ENCODE peak calls at places on chromosomes 11 and 22, in ten cellular contexts. One of them, this sample, is unnamed.
A peak's percentile ranks its signal among the peaks of the same experiment; 100 is the strongest.

GRCh38 chr11:18253222-18253621 is 4.8 kb upstream of the SAA2 start:
- DNase-seq in NCI-H774: no peak
- DNase-seq in activated CD4-positive, CD25-positive, alpha-beta regulatory T cell treated with anti-CD3 and anti-CD28 coated beads, Interleukin-2, amount 50 U/mL, for 16 hours: no peak
- DNase-seq in SK-MEL-5: no peak
- DNase-seq in putamen: no peak
- DNase-seq in caudate nucleus: no peak
- DNase-seq in NAMALWA: no peak
- DNase-seq in heart right ventricle: no peak
- DNase-seq in WTC11: no peak
- DNase-seq in iris pigment epithelial cell: peak; percentile 18
- DNase-seq in this sample: no peak

GRCh38 chr11:27205269-27205668 is 157.7 kb downstream of the CCDC34 start:
- DNase-seq in putamen: no peak
- DNase-seq in NAMALWA: no peak
- DNase-seq in activated CD4-positive, CD25-positive, alpha-beta regulatory T cell treated with anti-CD3 and anti-CD28 coated beads, Interleukin-2, amount 50 U/mL, for 16 hours: no peak
- DNase-seq in WTC11: no peak
- DNase-seq in NCI-H774: no peak
- DNase-seq in iris pigment epithelial cell: no peak
- DNase-seq in caudate nucleus: no peak
- DNase-seq in heart right ventricle: no peak
- DNase-seq in SK-MEL-5: no peak
- DNase-seq in this sample: no peak

GRCh38 chr11:66646875-66647274 is 8.4 kb downstream of the RBM4 start:
- DNase-seq in caudate nucleus: no peak
- DNase-seq in NAMALWA: no peak
- DNase-seq in activated CD4-positive, CD25-positive, alpha-beta regulatory T cell treated with anti-CD3 and anti-CD28 coated beads, Interleukin-2, amount 50 U/mL, for 16 hours: no peak
- DNase-seq in iris pigment epithelial cell: no peak
- DNase-seq in SK-MEL-5: no peak
- DNase-seq in putamen: no peak
- DNase-seq in NCI-H774: no peak
- DNase-seq in heart right ventricle: no peak
- DNase-seq in WTC11: no peak
- DNase-seq in this sample: no peak

GRCh38 chr11:85961930-85962363 is 106.8 kb downstream of the CCDC83 start:
- DNase-seq in activated CD4-positive, CD25-positive, alpha-beta regulatory T cell treated with anti-CD3 and anti-CD28 coated beads, Interleukin-2, amount 50 U/mL, for 16 hours: no peak
- DNase-seq in putamen: no peak
- DNase-seq in heart right ventricle: no peak
- DNase-seq in WTC11: no peak
- DNase-seq in NCI-H774: no peak
- DNase-seq in NAMALWA: no peak
- DNase-seq in caudate nucleus: no peak
- DNase-seq in SK-MEL-5: no peak
- DNase-seq in iris pigment epithelial cell: peak; percentile 76
- DNase-seq in this sample: no peak

GRCh38 chr22:49764151-49764581 is 63.5 kb downstream of the BRD1 start:
- DNase-seq in WTC11: peak; percentile 20
- DNase-seq in NCI-H774: no peak
- DNase-seq in NAMALWA: no peak
- DNase-seq in heart right ventricle: no peak
- DNase-seq in activated CD4-positive, CD25-positive, alpha-beta regulatory T cell treated with anti-CD3 and anti-CD28 coated beads, Interleukin-2, amount 50 U/mL, for 16 hours: no peak
- DNase-seq in iris pigment epithelial cell: no peak
- DNase-seq in SK-MEL-5: no peak
- DNase-seq in caudate nucleus: no peak
- DNase-seq in putamen: no peak
- DNase-seq in this sample: no peak

GRCh38 chr11:115930886-115931537 is 426.8 kb upstream of the CADM1 start:
- DNase-seq in putamen: peak; percentile 10
- DNase-seq in NCI-H774: no peak
- DNase-seq in iris pigment epithelial cell: no peak
- DNase-seq in activated CD4-positive, CD25-positive, alpha-beta regulatory T cell treated with anti-CD3 and anti-CD28 coated beads, Interleukin-2, amount 50 U/mL, for 16 hours: no peak
- DNase-seq in heart right ventricle: no peak
- DNase-seq in caudate nucleus: no peak
- DNase-seq in NAMALWA: peak; percentile 45
- DNase-seq in WTC11: no peak
- DNase-seq in SK-MEL-5: peak; percentile 69
- DNase-seq in this sample: no peak

GRCh38 chr22:46835288-46835687 is 72.8 kb downstream of the TBC1D22A start:
- DNase-seq in iris pigment epithelial cell: no peak
- DNase-seq in NAMALWA: no peak
- DNase-seq in WTC11: no peak
- DNase-seq in putamen: no peak
- DNase-seq in NCI-H774: no peak
- DNase-seq in SK-MEL-5: no peak
- DNase-seq in heart right ventricle: no peak
- DNase-seq in activated CD4-positive, CD25-positive, alpha-beta regulatory T cell treated with anti-CD3 and anti-CD28 coated beads, Interleukin-2, amount 50 U/mL, for 16 hours: no peak
- DNase-seq in caudate nucleus: no peak
- DNase-seq in this sample: no peak

GRCh38 chr11:122976734-122977454 is 4.7 kb downstream of the BSX start:
- DNase-seq in SK-MEL-5: no peak
- DNase-seq in NAMALWA: no peak
- DNase-seq in iris pigment epithelial cell: no peak
- DNase-seq in WTC11: peak; percentile 62
- DNase-seq in putamen: no peak
- DNase-seq in heart right ventricle: no peak
- DNase-seq in activated CD4-positive, CD25-positive, alpha-beta regulatory T cell treated with anti-CD3 and anti-CD28 coated beads, Interleukin-2, amount 50 U/mL, for 16 hours: no peak
- DNase-seq in caudate nucleus: no peak
- DNase-seq in NCI-H774: no peak
- DNase-seq in this sample: no peak

GRCh38 chr22:26573026-26573662 is 16.8 kb downstream of the TPST2 start:
- DNase-seq in putamen: peak; percentile 49
- DNase-seq in activated CD4-positive, CD25-positive, alpha-beta regulatory T cell treated with anti-CD3 and anti-CD28 coated beads, Interleukin-2, amount 50 U/mL, for 16 hours: no peak
- DNase-seq in NCI-H774: no peak
- DNase-seq in heart right ventricle: peak; percentile 40
- DNase-seq in caudate nucleus: peak; percentile 12
- DNase-seq in NAMALWA: no peak
- DNase-seq in iris pigment epithelial cell: no peak
- DNase-seq in SK-MEL-5: no peak
- DNase-seq in WTC11: no peak
- DNase-seq in this sample: no peak

GRCh38 chr11:35619754-35620640 is 1.7 kb downstream of the FJX1 start:
- DNase-seq in WTC11: peak; percentile 71
- DNase-seq in caudate nucleus: no peak
- DNase-seq in activated CD4-positive, CD25-positive, alpha-beta regulatory T cell treated with anti-CD3 and anti-CD28 coated beads, Interleukin-2, amount 50 U/mL, for 16 hours: no peak
- DNase-seq in putamen: no peak
- DNase-seq in SK-MEL-5: no peak
- DNase-seq in NCI-H774: peak; percentile 35
- DNase-seq in iris pigment epithelial cell: peak; percentile 43
- DNase-seq in NAMALWA: no peak
- DNase-seq in heart right ventricle: peak; percentile 34
- DNase-seq in this sample: peak; percentile 40

GRCh38 chr11:93054881-93055280 is 85.4 kb downstream of the MTNR1B start:
- DNase-seq in activated CD4-positive, CD25-positive, alpha-beta regulatory T cell treated with anti-CD3 and anti-CD28 coated beads, Interleukin-2, amount 50 U/mL, for 16 hours: no peak
- DNase-seq in putamen: no peak
- DNase-seq in NAMALWA: no peak
- DNase-seq in heart right ventricle: no peak
- DNase-seq in iris pigment epithelial cell: peak; percentile 99
- DNase-seq in caudate nucleus: peak; percentile 30
- DNase-seq in NCI-H774: no peak
- DNase-seq in SK-MEL-5: no peak
- DNase-seq in WTC11: no peak
- DNase-seq in this sample: no peak

GRCh38 chr11:469684-470667 is 19.9 kb downstream of the PTDSS2 start:
- DNase-seq in putamen: peak; percentile 89
- DNase-seq in iris pigment epithelial cell: peak; percentile 86
- DNase-seq in NCI-H774: no peak
- DNase-seq in heart right ventricle: peak; percentile 50
- DNase-seq in caudate nucleus: peak; percentile 62
- DNase-seq in WTC11: no peak
- DNase-seq in activated CD4-positive, CD25-positive, alpha-beta regulatory T cell treated with anti-CD3 and anti-CD28 coated beads, Interleukin-2, amount 50 U/mL, for 16 hours: no peak
- DNase-seq in NAMALWA: no peak
- DNase-seq in SK-MEL-5: peak; percentile 92
- DNase-seq in this sample: peak; percentile 75

GRCh38 chr11:86486261-86487030 is 111.8 kb downstream of the CCDC81 start:
- DNase-seq in activated CD4-positive, CD25-positive, alpha-beta regulatory T cell treated with anti-CD3 and anti-CD28 coated beads, Interleukin-2, amount 50 U/mL, for 16 hours: no peak
- DNase-seq in iris pigment epithelial cell: no peak
- DNase-seq in NAMALWA: no peak
- DNase-seq in heart right ventricle: no peak
- DNase-seq in putamen: no peak
- DNase-seq in WTC11: no peak
- DNase-seq in NCI-H774: no peak
- DNase-seq in SK-MEL-5: no peak
- DNase-seq in caudate nucleus: no peak
- DNase-seq in this sample: no peak

GRCh38 chr11:113840932-113841664 is 34.3 kb downstream of the USP28 start:
- DNase-seq in NAMALWA: peak; percentile 12
- DNase-seq in WTC11: no peak
- DNase-seq in caudate nucleus: no peak
- DNase-seq in NCI-H774: no peak
- DNase-seq in iris pigment epithelial cell: no peak
- DNase-seq in heart right ventricle: no peak
- DNase-seq in activated CD4-positive, CD25-positive, alpha-beta regulatory T cell treated with anti-CD3 and anti-CD28 coated beads, Interleukin-2, amount 50 U/mL, for 16 hours: no peak
- DNase-seq in SK-MEL-5: no peak
- DNase-seq in putamen: no peak
- DNase-seq in this sample: no peak

GRCh38 chr11:22338465-22338810 is 257 bp downstream of the SLC17A6 start:
- DNase-seq in caudate nucleus: no peak
- DNase-seq in iris pigment epithelial cell: no peak
- DNase-seq in WTC11: no peak
- DNase-seq in heart right ventricle: no peak
- DNase-seq in activated CD4-positive, CD25-positive, alpha-beta regulatory T cell treated with anti-CD3 and anti-CD28 coated beads, Interleukin-2, amount 50 U/mL, for 16 hours: no peak
- DNase-seq in putamen: no peak
- DNase-seq in NCI-H774: no peak
- DNase-seq in NAMALWA: no peak
- DNase-seq in SK-MEL-5: no peak
- DNase-seq in this sample: no peak

GRCh38 chr11:118682372-118682771 is 2.9 kb upstream of the TREH start:
- DNase-seq in WTC11: no peak
- DNase-seq in NCI-H774: no peak
- DNase-seq in iris pigment epithelial cell: no peak
- DNase-seq in heart right ventricle: no peak
- DNase-seq in caudate nucleus: no peak
- DNase-seq in NAMALWA: no peak
- DNase-seq in SK-MEL-5: no peak
- DNase-seq in putamen: no peak
- DNase-seq in activated CD4-positive, CD25-positive, alpha-beta regulatory T cell treated with anti-CD3 and anti-CD28 coated beads, Interleukin-2, amount 50 U/mL, for 16 hours: no peak
- DNase-seq in this sample: no peak